ENCODE peak calls at places on chromosomes 6 and 20, in nine cellular contexts. K is CD8-positive, alpha-beta T cell; N is stomach; O is kidney; C is cardiac muscle cell; E is dorsolateral prefrontal cortex; V is OCI-LY7; I is GM23338; F is uterus. Y is an unnamed sample.
A peak's percentile ranks its signal among the peaks of the same experiment; 100 is the strongest.

GRCh38 chr20:52749020-52749419 is 223.1 kb upstream of the TSHZ2 start:
- DNase-seq in K (no peak), N (no peak), O (no peak), C (peak; percentile 10), E (no peak), V (no peak), I (no peak), F (no peak), Y (no peak)

GRCh38 chr6:76707630-76708029 is 635.2 kb upstream of the IMPG1 start:
- DNase-seq in K (no peak), N (no peak), O (no peak), C (no peak), E (no peak), V (no peak), I (no peak), F (no peak), Y (no peak)

GRCh38 chr20:33909331-33909921 is 84.3 kb upstream of the RALY start:
- DNase-seq in K (no peak), N (peak; percentile 33), O (no peak), C (peak; percentile 99), E (no peak), V (no peak), I (no peak), F (no peak), Y (peak; percentile 56)

GRCh38 chr20:56634735-56635422 is 5.8 kb downstream of the TFAP2C start:
- DNase-seq in K (no peak), N (no peak), O (peak; percentile 18), C (no peak), E (no peak), V (no peak), I (peak; percentile 30), F (no peak), Y (no peak)

GRCh38 chr20:62197321-62197720 is 14.5 kb downstream of the MTG2 start:
- DNase-seq in K (no peak), N (no peak), O (peak; percentile 43), C (no peak), E (no peak), V (no peak), I (no peak), F (no peak), Y (no peak)

GRCh38 chr6:11525468-11526155 is 11.9 kb upstream of the TMEM170B start:
- DNase-seq in K (no peak), N (no peak), O (no peak), C (peak; percentile 91), E (no peak), V (no peak), I (no peak), F (peak; percentile 31), Y (no peak)

GRCh38 chr6:44730771-44731391 is 343.4 kb downstream of the CDC5L start:
- DNase-seq in K (no peak), N (no peak), O (no peak), C (no peak), E (no peak), V (no peak), I (no peak), F (no peak), Y (peak; percentile 37)

GRCh38 chr6:44464527-44465310 is 77.2 kb downstream of the CDC5L start:
- DNase-seq in K (no peak), N (no peak), O (no peak), C (peak; percentile 67), E (no peak), V (no peak), I (peak; percentile 12), F (no peak), Y (no peak)

GRCh38 chr6:103872219-103872618 is 987.5 kb downstream of the HACE1 start:
- DNase-seq in K (no peak), N (no peak), O (no peak), C (no peak), E (no peak), V (no peak), I (no peak), F (no peak), Y (no peak)

GRCh38 chr6:446418-447366 is 55.1 kb downstream of the IRF4 start:
- DNase-seq in K (no peak), N (no peak), O (peak; percentile 32), C (no peak), E (no peak), V (no peak), I (no peak), F (no peak), Y (no peak)

GRCh38 chr6:17460862-17461261 is 67.5 kb downstream of the CAP2 start:
- DNase-seq in K (no peak), N (no peak), O (no peak), C (no peak), E (no peak), V (no peak), I (no peak), F (no peak), Y (no peak)

GRCh38 chr6:169804427-169804826 is 53.0 kb downstream of the ERMARD start:
- DNase-seq in K (no peak), N (no peak), O (no peak), C (no peak), E (no peak), V (no peak), I (no peak), F (no peak), Y (no peak)

GRCh38 chr6:112202639-112203341 is 51.6 kb downstream of the LAMA4 start:
- DNase-seq in K (no peak), N (no peak), O (no peak), C (no peak), E (no peak), V (no peak), I (no peak), F (no peak), Y (no peak)

GRCh38 chr20:63163596-63164560 is 52.1 kb downstream of the YTHDF1 start:
- DNase-seq in K (no peak), N (no peak), O (peak; percentile 48), C (no peak), E (no peak), V (no peak), I (no peak), F (no peak), Y (no peak)

GRCh38 chr6:15770347-15771143 is 107.7 kb upstream of the DTNBP1 start:
- DNase-seq in K (no peak), N (no peak), O (no peak), C (peak; percentile 44), E (no peak), V (peak; percentile 2), I (no peak), F (no peak), Y (no peak)

GRCh38 chr20:10467985-10468845 is 33.1 kb downstream of the SLX4IP start:
- DNase-seq in K (no peak), N (no peak), O (no peak), C (no peak), E (no peak), V (no peak), I (no peak), F (no peak), Y (no peak)

GRCh38 chr20:62707981-62708521 is 585 bp upstream of the NTSR1 start:
- DNase-seq in K (no peak), N (no peak), O (no peak), C (no peak), E (no peak), V (peak; percentile 17), I (peak; percentile 87), F (no peak), Y (no peak)

GRCh38 chr20:5080384-5080877 is 39.3 kb downstream of the PCNA start:
- DNase-seq in K (no peak), N (peak; percentile 46), O (peak; percentile 60), C (peak; percentile 82), E (no peak), V (peak; percentile 40), I (no peak), F (peak; percentile 25), Y (no peak)

GRCh38 chr6:169316651-169317050 is 63.0 kb upstream of the THBS2 start:
- DNase-seq in K (no peak), N (no peak), O (no peak), C (no peak), E (no peak), V (no peak), I (no peak), F (no peak), Y (no peak)

GRCh38 chr6:52104979-52105378 is 17.6 kb upstream of the PKHD1 start:
- DNase-seq in K (no peak), N (no peak), O (no peak), C (no peak), E (no peak), V (no peak), I (no peak), F (no peak), Y (no peak)
- H3K4me3 ChIP-seq in K (no peak overlapping the region), N (no peak overlapping the region), O (no peak overlapping the region), C (no peak overlapping the region), E (no peak overlapping the region), V (no peak overlapping the region), I (no peak overlapping the region), F (no peak overlapping the region), Y (no peak overlapping the region)

DNA sequence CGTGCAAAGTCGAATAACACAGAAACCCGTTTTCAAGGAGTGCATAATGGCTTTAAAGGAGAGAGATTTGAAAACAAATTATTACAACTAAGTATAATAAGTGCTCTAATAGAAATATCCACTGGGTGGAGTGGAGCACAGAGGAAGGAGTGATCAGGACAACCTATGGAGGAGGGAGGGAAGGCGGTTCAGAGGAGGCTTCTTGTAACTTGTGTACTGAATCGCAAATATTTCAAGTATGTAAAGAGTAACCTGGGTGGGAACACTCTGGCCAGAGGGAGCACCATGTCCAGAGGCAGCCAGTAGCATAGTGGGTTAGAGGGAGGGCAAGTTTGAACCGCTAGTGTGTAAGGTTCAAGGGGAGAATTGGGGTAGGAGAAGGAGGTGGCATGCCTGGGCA is 21.6 kb upstream of the TNFAIP3 start:
- DNase-seq in K (no peak), N (no peak), O (no peak), C (no peak), E (no peak), V (no peak), I (no peak), F (no peak), Y (no peak)
- TF ChIP-seq CTCF in K (no peak), N (no peak), O (no peak), C (peak; percentile 8), E (no peak), V (peak; percentile 26), I (no peak), F (no peak), Y (no peak)

DNA sequence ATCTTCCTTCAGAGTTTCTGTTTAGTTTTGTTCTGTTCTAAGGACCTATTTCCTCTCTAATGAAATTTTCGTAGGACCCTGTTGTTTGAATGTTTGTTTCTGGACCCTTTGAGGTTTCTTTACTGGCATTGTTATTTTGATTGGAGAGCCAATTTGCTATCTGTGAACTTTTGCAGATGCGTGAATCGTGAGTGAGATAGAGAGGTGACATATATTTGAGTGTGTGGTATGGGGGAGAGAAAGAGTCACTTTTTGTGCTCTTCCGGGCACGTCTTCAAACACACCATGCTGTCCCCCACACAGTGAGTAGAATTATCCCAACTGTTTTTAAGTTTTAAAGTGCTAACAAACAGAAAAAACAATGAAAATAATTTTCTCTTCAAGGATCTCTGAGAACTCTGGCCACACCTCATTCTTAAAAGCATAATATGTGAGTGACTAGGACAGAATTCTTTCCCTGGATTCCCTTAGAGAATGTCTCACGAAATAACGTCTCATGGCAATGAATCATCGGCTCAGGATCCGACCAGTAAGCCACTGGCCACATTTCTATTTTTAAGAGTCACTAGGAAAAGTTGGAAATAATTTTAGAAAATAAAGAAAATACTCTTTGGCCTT is 235.6 kb upstream of the ZNF217 start:
- DNase-seq in K (no peak), N (no peak), O (no peak), C (peak; percentile 94), E (no peak), V (peak; percentile 21), I (no peak), F (no peak), Y (peak; percentile 85)
- H3K4me3 ChIP-seq in K (peak overlapping the region; percentile 33), N (no peak overlapping the region), O (peak overlapping the region; percentile 33), C (no peak overlapping the region), E (peak overlapping the region; percentile 35), V (peak overlapping the region; percentile 60), I (peak overlapping the region; percentile 18), F (peak overlapping the region; percentile 22), Y (peak overlapping the region; percentile 35)

GRCh38 chr6:167742719-167743303 is 83.9 kb upstream of the AFDN start:
- DNase-seq in K (no peak), N (no peak), O (no peak), C (peak; percentile 81), E (no peak), V (no peak), I (peak; percentile 38), F (no peak), Y (no peak)
- TF ChIP-seq CTCF in K (no peak), N (no peak), O (no peak), C (peak; percentile 40), E (no peak), V (peak; percentile 16), I (peak; percentile 15), F (no peak), Y (no peak)